ENCODE peak calls at places on chromosomes 1 and 21, in seven cellular contexts. One of them, this sample, is unnamed.
A peak's percentile ranks its signal among the peaks of the same experiment; 100 is the strongest.

GRCh38 chr1:25695066-25695990 is 78.7 kb downstream of the MAN1C1 start:
- DNase-seq in adrenal gland: peak; percentile 92
- DNase-seq in left lung: peak; percentile 73
- DNase-seq in ovary: peak; percentile 88
- DNase-seq in cardiac muscle cell: peak; percentile 99
- DNase-seq in suprapubic skin: peak; percentile 90
- DNase-seq in neuronal stem cell: no peak
- DNase-seq in this sample: peak; percentile 84

GRCh38 chr1:9324246-9325096 is 31.8 kb downstream of the SPSB1 start:
- DNase-seq in left lung: no peak
- DNase-seq in suprapubic skin: no peak
- DNase-seq in cardiac muscle cell: no peak
- DNase-seq in ovary: no peak
- DNase-seq in adrenal gland: no peak
- DNase-seq in neuronal stem cell: no peak
- DNase-seq in this sample: no peak

GRCh38 chr1:165869343-165869742 is 41.9 kb downstream of the UCK2 start:
- DNase-seq in cardiac muscle cell: no peak
- DNase-seq in ovary: no peak
- DNase-seq in neuronal stem cell: no peak
- DNase-seq in adrenal gland: no peak
- DNase-seq in suprapubic skin: no peak
- DNase-seq in left lung: no peak
- DNase-seq in this sample: no peak

GRCh38 chr1:226912587-226913176 is 27.4 kb upstream of the COQ8A start:
- DNase-seq in neuronal stem cell: no peak
- DNase-seq in adrenal gland: peak; percentile 73
- DNase-seq in left lung: peak; percentile 64
- DNase-seq in cardiac muscle cell: peak; percentile 56
- DNase-seq in ovary: peak; percentile 55
- DNase-seq in suprapubic skin: no peak
- DNase-seq in this sample: peak; percentile 82

GRCh38 chr1:29420196-29420595 is 183.9 kb downstream of the PTPRU start:
- DNase-seq in adrenal gland: no peak
- DNase-seq in suprapubic skin: no peak
- DNase-seq in cardiac muscle cell: peak; percentile 14
- DNase-seq in left lung: no peak
- DNase-seq in ovary: no peak
- DNase-seq in neuronal stem cell: no peak
- DNase-seq in this sample: no peak

GRCh38 chr21:39006653-39007417 is 176.4 kb downstream of the PSMG1 start:
- DNase-seq in cardiac muscle cell: peak; percentile 87
- DNase-seq in suprapubic skin: no peak
- DNase-seq in neuronal stem cell: no peak
- DNase-seq in adrenal gland: peak; percentile 71
- DNase-seq in ovary: peak; percentile 73
- DNase-seq in left lung: peak; percentile 72
- DNase-seq in this sample: no peak

GRCh38 chr1:156347337-156347736 is 9.0 kb downstream of the TSACC start:
- DNase-seq in adrenal gland: no peak
- DNase-seq in suprapubic skin: no peak
- DNase-seq in ovary: no peak
- DNase-seq in cardiac muscle cell: peak; percentile 10
- DNase-seq in neuronal stem cell: no peak
- DNase-seq in left lung: no peak
- DNase-seq in this sample: no peak

GRCh38 chr1:15749399-15750291 is 7.3 kb downstream of the TMEM82 start:
- DNase-seq in suprapubic skin: no peak
- DNase-seq in adrenal gland: peak; percentile 59
- DNase-seq in left lung: no peak
- DNase-seq in ovary: no peak
- DNase-seq in neuronal stem cell: no peak
- DNase-seq in cardiac muscle cell: peak; percentile 63
- DNase-seq in this sample: no peak

GRCh38 chr1:159699653-159700052 is 14.7 kb downstream of the CRP start:
- DNase-seq in adrenal gland: no peak
- DNase-seq in ovary: no peak
- DNase-seq in left lung: no peak
- DNase-seq in cardiac muscle cell: no peak
- DNase-seq in suprapubic skin: no peak
- DNase-seq in neuronal stem cell: no peak
- DNase-seq in this sample: no peak

GRCh38 chr1:169570172-169570574 is 16.1 kb downstream of the F5 start:
- DNase-seq in cardiac muscle cell: no peak
- DNase-seq in left lung: no peak
- DNase-seq in suprapubic skin: no peak
- DNase-seq in adrenal gland: no peak
- DNase-seq in neuronal stem cell: no peak
- DNase-seq in ovary: no peak
- DNase-seq in this sample: peak; percentile 69

GRCh38 chr1:198638894-198639319 is at the start of gene PTPRC:
- DNase-seq in cardiac muscle cell: no peak
- DNase-seq in left lung: no peak
- DNase-seq in suprapubic skin: no peak
- DNase-seq in ovary: no peak
- DNase-seq in neuronal stem cell: no peak
- DNase-seq in adrenal gland: no peak
- DNase-seq in this sample: no peak

GRCh38 chr21:26028183-26028582 is 142.4 kb downstream of the APP start:
- DNase-seq in neuronal stem cell: no peak
- DNase-seq in cardiac muscle cell: no peak
- DNase-seq in adrenal gland: no peak
- DNase-seq in suprapubic skin: no peak
- DNase-seq in left lung: no peak
- DNase-seq in ovary: no peak
- DNase-seq in this sample: no peak

GRCh38 chr21:38918629-38919346 is 113.1 kb downstream of the ETS2 start:
- DNase-seq in cardiac muscle cell: no peak
- DNase-seq in suprapubic skin: no peak
- DNase-seq in left lung: no peak
- DNase-seq in adrenal gland: no peak
- DNase-seq in ovary: no peak
- DNase-seq in neuronal stem cell: no peak
- DNase-seq in this sample: no peak

GRCh38 chr1:110630770-110631663 is 24.9 kb upstream of the KCNA2 start:
- DNase-seq in cardiac muscle cell: peak; percentile 78
- DNase-seq in suprapubic skin: no peak
- DNase-seq in left lung: peak; percentile 82
- DNase-seq in adrenal gland: peak; percentile 73
- DNase-seq in ovary: peak; percentile 67
- DNase-seq in neuronal stem cell: peak; percentile 69
- DNase-seq in this sample: peak; percentile 76
- H3K4me1 ChIP-seq in cardiac muscle cell: no peaks in the 10 kb centered on the region
- H3K4me1 ChIP-seq in suprapubic skin: peaks cover 20% of the 10 kb centered on the region
- H3K4me1 ChIP-seq in left lung: peaks cover 6% of the 10 kb centered on the region
- H3K4me1 ChIP-seq in adrenal gland: no peaks in the 10 kb centered on the region
- H3K4me1 ChIP-seq in ovary: peaks cover 9% of the 10 kb centered on the region
- H3K4me1 ChIP-seq in neuronal stem cell: no peaks in the 10 kb centered on the region
- H3K4me1 ChIP-seq in this sample: no peaks in the 10 kb centered on the region

GRCh38 chr1:154593390-154593789 is 14.6 kb downstream of the ADAR start:
- DNase-seq in cardiac muscle cell: no peak
- DNase-seq in neuronal stem cell: no peak
- DNase-seq in adrenal gland: no peak
- DNase-seq in left lung: no peak
- DNase-seq in suprapubic skin: no peak
- DNase-seq in ovary: no peak
- DNase-seq in this sample: no peak
- H3K36me3 ChIP-seq in cardiac muscle cell: peaks cover 69% of the 10 kb centered on the region
- H3K36me3 ChIP-seq in neuronal stem cell: peaks cover 98% of the 10 kb centered on the region
- H3K36me3 ChIP-seq in adrenal gland: no peaks in the 10 kb centered on the region
- H3K36me3 ChIP-seq in left lung: no peaks in the 10 kb centered on the region
- H3K36me3 ChIP-seq in suprapubic skin: peaks cover 100% of the 10 kb centered on the region
- H3K36me3 ChIP-seq in ovary: no peaks in the 10 kb centered on the region
- H3K36me3 ChIP-seq in this sample: peaks cover 7% of the 10 kb centered on the region

DNA sequence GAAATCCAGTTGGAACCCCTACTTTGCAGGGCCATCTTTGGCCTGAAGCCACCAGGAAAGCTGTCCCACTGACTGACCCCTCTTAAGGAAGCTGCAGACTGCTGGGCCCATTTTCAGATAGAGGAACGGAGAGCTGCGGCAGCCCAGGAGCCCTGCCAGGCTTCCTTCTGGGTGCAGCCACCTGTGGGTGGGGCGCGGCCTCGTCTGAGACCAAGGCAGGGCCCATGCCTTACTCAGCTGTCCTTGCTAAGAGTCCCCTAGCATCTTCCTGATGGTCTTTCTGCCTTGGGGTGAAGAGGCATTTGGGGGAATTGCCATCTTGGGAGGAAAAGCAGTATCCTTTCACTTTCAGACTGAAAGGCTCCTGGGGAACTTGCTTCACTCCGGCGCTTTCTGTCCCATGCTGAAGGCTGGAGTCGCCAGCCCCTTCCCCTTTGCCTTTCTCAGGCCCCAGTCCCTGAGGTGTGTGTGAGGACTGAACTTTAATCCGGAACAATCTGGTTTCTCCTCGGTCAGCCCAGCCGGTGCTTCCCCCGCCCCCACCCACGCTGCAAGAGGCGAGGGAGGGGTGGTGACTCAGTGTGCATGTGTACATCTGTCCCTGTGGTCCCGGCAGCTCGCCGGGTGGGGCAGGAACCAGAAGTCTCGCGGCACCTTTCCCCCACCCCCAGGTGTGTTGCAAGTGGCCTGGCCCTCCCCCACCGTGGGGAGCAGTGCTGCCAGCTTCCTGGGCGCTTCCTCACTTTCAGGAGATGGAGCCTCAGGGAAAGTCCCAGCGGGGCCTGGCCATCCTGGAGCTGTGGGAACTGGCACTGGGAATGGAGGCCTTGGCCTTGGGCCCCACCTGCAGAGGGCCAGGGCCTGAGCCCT is 5.1 kb downstream of the ZC3H12A start:
- DNase-seq in ovary: peak; percentile 86
- DNase-seq in cardiac muscle cell: peak; percentile 85
- DNase-seq in neuronal stem cell: no peak
- DNase-seq in suprapubic skin: peak; percentile 93
- DNase-seq in adrenal gland: peak; percentile 89
- DNase-seq in left lung: peak; percentile 95
- DNase-seq in this sample: peak; percentile 85
- H3K4me1 ChIP-seq in ovary: peaks cover 36% of the 10 kb centered on the region
- H3K4me1 ChIP-seq in cardiac muscle cell: peaks cover 8% of the 10 kb centered on the region
- H3K4me1 ChIP-seq in neuronal stem cell: peaks cover 14% of the 10 kb centered on the region
- H3K4me1 ChIP-seq in suprapubic skin: peaks cover 82% of the 10 kb centered on the region
- H3K4me1 ChIP-seq in adrenal gland: peaks cover 93% of the 10 kb centered on the region
- H3K4me1 ChIP-seq in left lung: peaks cover 56% of the 10 kb centered on the region
- H3K4me1 ChIP-seq in this sample: peaks cover 26% of the 10 kb centered on the region

DNA sequence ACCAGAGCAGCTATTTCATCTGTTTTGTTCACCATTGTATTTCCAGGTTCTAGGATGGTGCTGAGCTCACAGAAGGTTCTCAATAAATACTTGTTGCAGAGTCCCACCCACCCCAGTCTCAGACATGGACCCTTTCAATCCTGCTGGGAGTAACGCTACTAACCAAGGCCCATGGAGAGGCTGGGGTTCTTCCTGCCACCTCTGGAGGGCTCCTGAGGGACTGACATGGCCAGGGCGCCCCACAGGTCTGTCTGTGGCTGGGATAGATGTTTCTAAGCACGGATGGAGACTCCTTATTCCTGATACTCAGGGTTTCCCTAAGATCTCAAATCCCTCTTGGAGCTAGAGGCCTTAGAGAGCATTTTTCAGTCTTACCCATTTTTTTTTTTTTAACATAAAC is 87.4 kb downstream of the EPHB2 start:
- DNase-seq in ovary: no peak
- DNase-seq in suprapubic skin: no peak
- DNase-seq in neuronal stem cell: no peak
- DNase-seq in cardiac muscle cell: no peak
- DNase-seq in left lung: no peak
- DNase-seq in adrenal gland: no peak
- DNase-seq in this sample: no peak
- H3K36me3 ChIP-seq in ovary: no peaks in the 10 kb centered on the region
- H3K36me3 ChIP-seq in suprapubic skin: no peaks in the 10 kb centered on the region
- H3K36me3 ChIP-seq in neuronal stem cell: no peaks in the 10 kb centered on the region
- H3K36me3 ChIP-seq in cardiac muscle cell: no peaks in the 10 kb centered on the region
- H3K36me3 ChIP-seq in left lung: no peaks in the 10 kb centered on the region
- H3K36me3 ChIP-seq in adrenal gland: no peaks in the 10 kb centered on the region
- H3K36me3 ChIP-seq in this sample: no peaks in the 10 kb centered on the region

DNA sequence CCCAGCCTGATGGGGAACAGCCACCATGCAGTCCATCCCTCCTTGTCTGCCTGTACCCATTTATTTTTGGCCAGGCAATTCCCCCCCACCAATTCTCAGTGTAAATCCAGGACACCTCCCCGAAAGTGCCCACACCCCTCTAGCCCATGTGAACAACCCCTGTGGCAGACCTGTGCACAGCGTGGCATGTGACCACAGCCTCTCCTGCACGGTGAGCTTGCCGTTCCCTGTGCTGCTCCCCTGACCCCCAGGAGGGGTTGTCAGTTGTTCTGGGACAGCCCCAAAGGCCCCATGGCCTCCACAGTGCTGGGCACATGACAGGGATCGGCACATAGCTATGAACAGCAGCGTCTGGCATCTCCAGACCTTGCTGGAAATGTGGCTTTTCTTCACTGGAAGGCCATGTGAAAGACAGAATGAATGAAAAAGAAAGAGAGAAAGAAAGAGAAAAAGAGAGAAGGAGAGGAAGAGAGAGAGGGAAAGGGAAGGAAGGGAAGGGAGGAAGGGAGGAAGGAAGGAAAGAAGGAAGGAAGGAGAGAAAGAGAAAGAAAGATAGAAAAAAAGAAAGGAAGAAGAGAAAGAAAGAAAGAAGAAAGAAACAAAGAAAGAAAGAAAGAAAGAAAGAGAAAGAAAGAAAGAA is 3.9 kb downstream of the CAPN9 start:
- DNase-seq in adrenal gland: no peak
- DNase-seq in cardiac muscle cell: no peak
- DNase-seq in suprapubic skin: peak; percentile 55
- DNase-seq in ovary: no peak
- DNase-seq in neuronal stem cell: no peak
- DNase-seq in left lung: peak; percentile 24
- DNase-seq in this sample: no peak
- H3K4me1 ChIP-seq in adrenal gland: peaks cover 21% of the 10 kb centered on the region
- H3K4me1 ChIP-seq in cardiac muscle cell: peaks cover 28% of the 10 kb centered on the region
- H3K4me1 ChIP-seq in suprapubic skin: peaks cover 12% of the 10 kb centered on the region
- H3K4me1 ChIP-seq in ovary: peaks cover 2% of the 10 kb centered on the region
- H3K4me1 ChIP-seq in neuronal stem cell: peaks cover 30% of the 10 kb centered on the region
- H3K4me1 ChIP-seq in left lung: no peaks in the 10 kb centered on the region
- H3K4me1 ChIP-seq in this sample: peaks cover 56% of the 10 kb centered on the region

This sample was measured in Caco-2.